ENCODE peak calls at places on chromosome 15, in five cellular contexts. One of them, this sample, is unnamed.

GRCh38 chr15:38217788-38218609 is 34.6 kb upstream of the SPRED1 start:
- DNase-seq in H1: no peak
- DNase-seq in mesenchymal stem cell: peak
- DNase-seq in neuronal stem cell: no peak
- DNase-seq in trophoblast cell: peak
- DNase-seq in this sample: no peak

GRCh38 chr15:68440136-68440535 is 8.2 kb upstream of the ITGA11 start:
- DNase-seq in H1: no peak
- DNase-seq in mesenchymal stem cell: no peak
- DNase-seq in neuronal stem cell: no peak
- DNase-seq in trophoblast cell: no peak
- DNase-seq in this sample: peak

GRCh38 chr15:58386641-58387040 is 45.1 kb upstream of the LIPC start:
- DNase-seq in H1: no peak
- DNase-seq in mesenchymal stem cell: no peak
- DNase-seq in neuronal stem cell: no peak
- DNase-seq in trophoblast cell: no peak
- DNase-seq in this sample: no peak

GRCh38 chr15:86004061-86004460 is 75.6 kb upstream of the AGBL1 start:
- DNase-seq in H1: no peak
- DNase-seq in mesenchymal stem cell: no peak
- DNase-seq in neuronal stem cell: no peak
- DNase-seq in trophoblast cell: no peak
- DNase-seq in this sample: no peak

GRCh38 chr15:57604502-57604901 is 12.8 kb downstream of the MYZAP start:
- DNase-seq in H1: no peak
- DNase-seq in mesenchymal stem cell: no peak
- DNase-seq in neuronal stem cell: no peak
- DNase-seq in trophoblast cell: no peak
- DNase-seq in this sample: no peak

GRCh38 chr15:38714309-38715072 is 149.9 kb upstream of the RASGRP1 start:
- DNase-seq in H1: no peak
- DNase-seq in mesenchymal stem cell: peak
- DNase-seq in neuronal stem cell: no peak
- DNase-seq in trophoblast cell: peak
- DNase-seq in this sample: no peak

GRCh38 chr15:57994468-57995154 is 70.9 kb downstream of the ALDH1A2 start:
- DNase-seq in H1: no peak
- DNase-seq in mesenchymal stem cell: no peak
- DNase-seq in neuronal stem cell: no peak
- DNase-seq in trophoblast cell: no peak
- DNase-seq in this sample: no peak

GRCh38 chr15:66772967-66773873 is 71.2 kb downstream of the SMAD6 start:
- DNase-seq in H1: no peak
- DNase-seq in mesenchymal stem cell: no peak
- DNase-seq in neuronal stem cell: peak
- DNase-seq in trophoblast cell: no peak
- DNase-seq in this sample: no peak

GRCh38 chr15:86649277-86649676 is 569.6 kb downstream of the AGBL1 start:
- DNase-seq in H1: no peak
- DNase-seq in mesenchymal stem cell: no peak
- DNase-seq in neuronal stem cell: no peak
- DNase-seq in trophoblast cell: no peak
- DNase-seq in this sample: no peak

GRCh38 chr15:101003706-101004105 is 84.5 kb downstream of the LRRK1 start:
- DNase-seq in H1: no peak
- DNase-seq in mesenchymal stem cell: no peak
- DNase-seq in neuronal stem cell: no peak
- DNase-seq in trophoblast cell: no peak
- DNase-seq in this sample: peak

GRCh38 chr15:70362911-70363310 is 265.2 kb upstream of the TLE3 start:
- DNase-seq in H1: peak
- DNase-seq in mesenchymal stem cell: peak
- DNase-seq in neuronal stem cell: no peak
- DNase-seq in trophoblast cell: peak
- DNase-seq in this sample: peak

GRCh38 chr15:77037475-77038209 is 33.3 kb downstream of the TSPAN3 start:
- DNase-seq in H1: no peak
- DNase-seq in mesenchymal stem cell: no peak
- DNase-seq in neuronal stem cell: no peak
- DNase-seq in trophoblast cell: no peak
- DNase-seq in this sample: no peak

GRCh38 chr15:93030430-93031102 is 58.4 kb downstream of the RGMA start:
- DNase-seq in H1: peak
- DNase-seq in mesenchymal stem cell: peak
- DNase-seq in neuronal stem cell: peak
- DNase-seq in trophoblast cell: peak
- DNase-seq in this sample: peak

GRCh38 chr15:91974321-91974720 is 120.8 kb downstream of the SLCO3A1 start:
- DNase-seq in H1: no peak
- DNase-seq in mesenchymal stem cell: no peak
- DNase-seq in neuronal stem cell: no peak
- DNase-seq in trophoblast cell: no peak
- DNase-seq in this sample: no peak

GRCh38 chr15:84656972-84657371 is 1.0 kb downstream of the NMB start:
- DNase-seq in H1: no peak
- DNase-seq in mesenchymal stem cell: no peak
- DNase-seq in neuronal stem cell: no peak
- DNase-seq in trophoblast cell: no peak
- DNase-seq in this sample: no peak

GRCh38 chr15:35696767-35697231 is 150.8 kb upstream of the DPH6 start:
- DNase-seq in H1: no peak
- DNase-seq in mesenchymal stem cell: peak
- DNase-seq in neuronal stem cell: no peak
- DNase-seq in trophoblast cell: peak
- DNase-seq in this sample: no peak

GRCh38 chr15:35305031-35305555 is 220.0 kb upstream of the NANOGP8 start:
- DNase-seq in H1: no peak
- DNase-seq in mesenchymal stem cell: peak
- DNase-seq in neuronal stem cell: no peak
- DNase-seq in trophoblast cell: no peak
- DNase-seq in this sample: no peak

GRCh38 chr15:77096541-77096940 is 25.6 kb upstream of the TSPAN3 start:
- DNase-seq in H1: no peak
- DNase-seq in mesenchymal stem cell: no peak
- DNase-seq in neuronal stem cell: no peak
- DNase-seq in trophoblast cell: no peak
- DNase-seq in this sample: no peak

GRCh38 chr15:71149645-71150557 is 34.6 kb downstream of the THSD4 start:
- DNase-seq in H1: no peak
- DNase-seq in mesenchymal stem cell: no peak
- DNase-seq in neuronal stem cell: no peak
- DNase-seq in trophoblast cell: no peak
- DNase-seq in this sample: no peak

GRCh38 chr15:25674948-25675347 is 188.2 kb downstream of the ATP10A start:
- DNase-seq in H1: no peak
- DNase-seq in mesenchymal stem cell: no peak
- DNase-seq in neuronal stem cell: no peak
- DNase-seq in trophoblast cell: no peak
- DNase-seq in this sample: no peak

GRCh38 chr15:23372284-23372683 is 17.7 kb downstream of the GOLGA8S start:
- DNase-seq in H1: no peak
- DNase-seq in mesenchymal stem cell: peak
- DNase-seq in neuronal stem cell: no peak
- DNase-seq in trophoblast cell: no peak
- DNase-seq in this sample: no peak

GRCh38 chr15:76988874-76989780 is 5.8 kb upstream of the PSTPIP1 start:
- DNase-seq in H1: no peak
- DNase-seq in mesenchymal stem cell: no peak
- DNase-seq in neuronal stem cell: no peak
- DNase-seq in trophoblast cell: no peak
- DNase-seq in this sample: no peak

GRCh38 chr15:54045397-54045796 is 67.2 kb downstream of the UNC13C start:
- DNase-seq in H1: no peak
- DNase-seq in mesenchymal stem cell: no peak
- DNase-seq in neuronal stem cell: no peak
- DNase-seq in trophoblast cell: no peak
- DNase-seq in this sample: no peak

GRCh38 chr15:80585544-80586018 is 109.5 kb upstream of the ABHD17C start:
- DNase-seq in H1: no peak
- DNase-seq in mesenchymal stem cell: no peak
- DNase-seq in neuronal stem cell: no peak
- DNase-seq in trophoblast cell: peak
- DNase-seq in this sample: peak

GRCh38 chr15:44646460-44646859 is 17.0 kb downstream of the SPG11 start:
- DNase-seq in H1: no peak
- DNase-seq in mesenchymal stem cell: no peak
- DNase-seq in neuronal stem cell: no peak
- DNase-seq in trophoblast cell: no peak
- DNase-seq in this sample: no peak

GRCh38 chr15:77421370-77421700 is 647 bp downstream of the HMG20A start:
- DNase-seq in H1: no peak
- DNase-seq in mesenchymal stem cell: no peak
- DNase-seq in neuronal stem cell: no peak
- DNase-seq in trophoblast cell: no peak
- DNase-seq in this sample: no peak

GRCh38 chr15:90337256-90337655 is 14.8 kb upstream of the ZNF774 start:
- DNase-seq in H1: no peak
- DNase-seq in mesenchymal stem cell: no peak
- DNase-seq in neuronal stem cell: no peak
- DNase-seq in trophoblast cell: peak
- DNase-seq in this sample: no peak

GRCh38 chr15:63156086-63156707 is 1.1 kb downstream of the RPS27L start:
- DNase-seq in H1: no peak
- DNase-seq in mesenchymal stem cell: peak
- DNase-seq in neuronal stem cell: no peak
- DNase-seq in trophoblast cell: no peak
- DNase-seq in this sample: no peak

GRCh38 chr15:64614519-64614918 is 154.1 kb downstream of the ZNF609 start:
- DNase-seq in H1: no peak
- DNase-seq in mesenchymal stem cell: no peak
- DNase-seq in neuronal stem cell: no peak
- DNase-seq in trophoblast cell: no peak
- DNase-seq in this sample: no peak

GRCh38 chr15:64618138-64618537 is 157.3 kb downstream of the RBPMS2 start:
- DNase-seq in H1: no peak
- DNase-seq in mesenchymal stem cell: no peak
- DNase-seq in neuronal stem cell: no peak
- DNase-seq in trophoblast cell: no peak
- DNase-seq in this sample: no peak

GRCh38 chr15:64618569-64618968 is 156.8 kb downstream of the RBPMS2 start:
- DNase-seq in H1: no peak
- DNase-seq in mesenchymal stem cell: no peak
- DNase-seq in neuronal stem cell: no peak
- DNase-seq in trophoblast cell: no peak
- DNase-seq in this sample: no peak

GRCh38 chr15:64619880-64620839 is 155.2 kb downstream of the RBPMS2 start:
- DNase-seq in H1: no peak
- DNase-seq in mesenchymal stem cell: no peak
- DNase-seq in neuronal stem cell: no peak
- DNase-seq in trophoblast cell: no peak
- DNase-seq in this sample: no peak

GRCh38 chr15:64617727-64618126 is 157.3 kb downstream of the ZNF609 start:
- DNase-seq in H1: no peak
- DNase-seq in mesenchymal stem cell: no peak
- DNase-seq in neuronal stem cell: no peak
- DNase-seq in trophoblast cell: no peak
- DNase-seq in this sample: no peak
- H2BK12ac ChIP-seq in H1: no peak
- H2BK12ac ChIP-seq in mesenchymal stem cell: no peak
- H2BK12ac ChIP-seq in neuronal stem cell: no peak
- H2BK12ac ChIP-seq in trophoblast cell: no peak
- H2BK12ac ChIP-seq in this sample: no peak

GRCh38 chr15:78922527-78922926 is 22.3 kb downstream of the CTSH start:
- DNase-seq in H1: no peak
- DNase-seq in mesenchymal stem cell: no peak
- DNase-seq in neuronal stem cell: no peak
- DNase-seq in trophoblast cell: no peak
- DNase-seq in this sample: no peak

GRCh38 chr15:78921517-78921916 is 23.3 kb downstream of the CTSH start:
- DNase-seq in H1: no peak
- DNase-seq in mesenchymal stem cell: no peak
- DNase-seq in neuronal stem cell: no peak
- DNase-seq in trophoblast cell: no peak
- DNase-seq in this sample: no peak

GRCh38 chr15:78923480-78924360 is 21.1 kb downstream of the CTSH start:
- DNase-seq in H1: no peak
- DNase-seq in mesenchymal stem cell: no peak
- DNase-seq in neuronal stem cell: no peak
- DNase-seq in trophoblast cell: no peak
- DNase-seq in this sample: no peak

GRCh38 chr15:78925076-78925624 is 19.7 kb downstream of the CTSH start:
- DNase-seq in H1: no peak
- DNase-seq in mesenchymal stem cell: no peak
- DNase-seq in neuronal stem cell: no peak
- DNase-seq in trophoblast cell: no peak
- DNase-seq in this sample: no peak

GRCh38 chr15:78921940-78922339 is 22.9 kb downstream of the CTSH start:
- DNase-seq in H1: no peak
- DNase-seq in mesenchymal stem cell: no peak
- DNase-seq in neuronal stem cell: no peak
- DNase-seq in trophoblast cell: no peak
- DNase-seq in this sample: no peak
- H2BK12ac ChIP-seq in H1: no peak
- H2BK12ac ChIP-seq in mesenchymal stem cell: no peak
- H2BK12ac ChIP-seq in neuronal stem cell: no peak
- H2BK12ac ChIP-seq in trophoblast cell: no peak
- H2BK12ac ChIP-seq in this sample: no peak

DNA sequence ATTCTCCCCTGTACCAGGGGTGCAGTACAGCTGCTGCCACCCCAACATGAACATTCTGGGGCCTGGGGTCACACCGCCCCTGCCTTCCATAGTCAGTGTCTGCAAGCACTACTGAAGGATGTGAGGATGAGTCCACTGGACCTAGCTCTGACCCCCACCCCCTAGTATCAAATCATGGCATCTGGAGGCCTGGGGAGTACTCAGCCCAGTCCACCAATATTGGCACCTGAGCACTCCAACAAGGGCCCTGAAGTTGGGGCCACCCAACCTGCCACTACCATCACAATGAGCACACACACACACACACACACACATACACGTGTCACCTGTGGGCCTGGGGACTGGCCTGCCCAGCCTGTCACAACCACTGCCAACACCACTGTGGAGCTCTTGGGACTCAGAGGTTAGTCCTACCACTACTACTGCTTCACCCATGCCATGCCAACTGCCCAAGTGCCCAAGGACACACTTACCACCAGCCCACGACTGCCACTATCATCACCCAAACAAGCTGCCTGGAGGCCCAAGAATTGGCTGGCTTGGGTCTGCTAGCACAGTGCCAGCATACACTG is 253.9 kb downstream of the MCTP2 start:
- DNase-seq in H1: no peak
- DNase-seq in mesenchymal stem cell: no peak
- DNase-seq in neuronal stem cell: no peak
- DNase-seq in trophoblast cell: no peak
- DNase-seq in this sample: no peak
- H2BK12ac ChIP-seq in H1: no peak
- H2BK12ac ChIP-seq in mesenchymal stem cell: no peak
- H2BK12ac ChIP-seq in neuronal stem cell: no peak
- H2BK12ac ChIP-seq in trophoblast cell: no peak
- H2BK12ac ChIP-seq in this sample: no peak

DNA sequence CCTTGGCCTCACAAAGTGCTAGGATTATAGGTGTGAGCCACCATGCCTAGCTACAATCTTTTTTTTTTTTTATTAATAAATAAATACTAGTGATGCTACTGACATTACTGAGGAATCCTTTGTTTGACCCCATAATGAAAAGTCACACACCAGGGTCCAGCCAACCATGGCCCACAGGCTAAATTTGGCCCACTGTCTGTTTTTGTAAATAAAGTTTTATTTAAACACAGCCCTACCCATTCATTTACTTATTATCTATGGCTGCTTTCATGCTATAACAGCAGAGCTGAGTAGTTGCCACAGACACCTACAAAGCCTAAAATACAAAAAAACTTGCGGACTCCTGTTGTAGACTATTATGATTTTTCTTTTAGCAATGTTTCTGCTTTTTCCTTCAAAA is 7.4 kb downstream of the INTS14 start:
- DNase-seq in H1: no peak
- DNase-seq in mesenchymal stem cell: no peak
- DNase-seq in neuronal stem cell: no peak
- DNase-seq in trophoblast cell: no peak
- DNase-seq in this sample: no peak
- H2BK12ac ChIP-seq in H1: no peak
- H2BK12ac ChIP-seq in mesenchymal stem cell: no peak
- H2BK12ac ChIP-seq in neuronal stem cell: no peak
- H2BK12ac ChIP-seq in trophoblast cell: no peak
- H2BK12ac ChIP-seq in this sample: no peak